ENCODE peak calls at places on chromosomes 6 and 20, in ten cellular contexts. A, U, L, V, H, O, D, E, G and K are unnamed samples.

GRCh38 chr20:24699321-24700165 is 230.1 kb downstream of the SYNDIG1 start:
- DNase-seq in H (no peak), E (no peak), L (peak; percentile 24), A (peak; percentile 5), V (no peak), O (no peak), G (peak; percentile 41), D (no peak), U (no peak), K (peak; percentile 66)

GRCh38 chr6:2197177-2197671 is 48.2 kb downstream of the GMDS start:
- DNase-seq in L (no peak), G (peak; percentile 78), U (peak; percentile 46), D (peak; percentile 16), E (no peak), A (no peak), O (no peak), V (peak; percentile 60), H (no peak), K (no peak)

GRCh38 chr6:93393554-93394074 is 25.7 kb downstream of the EPHA7 start:
- DNase-seq in O (no peak), U (no peak), G (no peak), E (no peak), H (no peak), L (no peak), A (no peak), V (no peak), D (no peak), K (no peak)

GRCh38 chr20:51563597-51564332 is 21.2 kb upstream of the NFATC2 start:
- DNase-seq in O (no peak), L (peak; percentile 88), D (peak; percentile 57), U (peak; percentile 56), G (peak; percentile 85), A (peak; percentile 84), H (peak; percentile 46), V (peak; percentile 54), E (no peak), K (peak; percentile 82)

GRCh38 chr20:8854566-8854965 is 214.3 kb upstream of the PLCB4 start:
- DNase-seq in V (no peak), E (no peak), D (no peak), G (peak; percentile 73), O (no peak), U (peak; percentile 25), L (peak; percentile 57), H (no peak), A (peak; percentile 56), K (no peak)

GRCh38 chr6:125597411-125598253 is 151.8 kb upstream of the HEY2 start:
- DNase-seq in E (no peak), U (peak; percentile 58), D (no peak), L (no peak), O (no peak), G (no peak), H (no peak), V (peak; percentile 80), A (no peak), K (no peak)

GRCh38 chr6:166866839-166867637 is 89.3 kb downstream of the RNASET2 start:
- DNase-seq in E (no peak), D (no peak), G (no peak), O (no peak), A (no peak), V (no peak), H (no peak), U (no peak), L (no peak), K (peak; percentile 66)

GRCh38 chr6:167109661-167110060 is 13.2 kb upstream of the CCR6 start:
- DNase-seq in D (no peak), O (no peak), G (no peak), E (no peak), U (no peak), V (no peak), L (no peak), H (peak; percentile 84), A (no peak), K (no peak)

GRCh38 chr6:100281471-100281878 is 183.2 kb downstream of the SIM1 start:
- DNase-seq in O (no peak), D (no peak), U (no peak), A (no peak), G (no peak), L (peak; percentile 85), E (no peak), V (no peak), H (no peak), K (no peak)

GRCh38 chr20:45945678-45946148 is 11.2 kb downstream of the PCIF1 start:
- DNase-seq in L (no peak), E (no peak), O (no peak), G (no peak), D (no peak), V (no peak), U (peak; percentile 22), H (no peak), A (no peak), K (peak; percentile 51)

GRCh38 chr6:30939473-30939872 is 1.3 kb upstream of the MUCL3 start:
- DNase-seq in D (no peak), L (no peak), U (no peak), E (no peak), O (no peak), V (no peak), G (no peak), H (no peak), A (no peak), K (no peak)

GRCh38 chr6:81937296-81937937 is 184.9 kb upstream of the TENT5A start:
- DNase-seq in O (no peak), L (no peak), G (no peak), U (peak; percentile 74), A (peak; percentile 42), V (peak; percentile 58), D (no peak), E (no peak), H (no peak), K (no peak)

GRCh38 chr20:6061544-6061943 is 7.7 kb upstream of the LRRN4 start:
- DNase-seq in D (no peak), O (no peak), G (no peak), E (no peak), H (no peak), V (no peak), U (no peak), L (peak; percentile 29), A (no peak), K (no peak)

GRCh38 chr20:2086980-2087377 is 14.6 kb upstream of the STK35 start:
- DNase-seq in E (no peak), D (no peak), L (no peak), A (no peak), H (no peak), V (no peak), U (no peak), G (no peak), O (no peak), K (no peak)

GRCh38 chr20:36182604-36183154 is 28.1 kb downstream of the EPB41L1 start:
- DNase-seq in H (no peak), L (no peak), A (no peak), E (no peak), G (no peak), U (no peak), D (no peak), V (no peak), O (no peak), K (peak; percentile 60)

GRCh38 chr20:19976595-19977372 is 40.4 kb upstream of the NAA20 start:
- DNase-seq in L (peak; percentile 81), V (peak; percentile 78), E (no peak), G (peak; percentile 90), O (no peak), A (peak; percentile 71), D (no peak), U (peak; percentile 94), H (no peak), K (peak; percentile 92)

GRCh38 chr6:3788408-3789017 is 37.0 kb upstream of the PXDC1 start:
- DNase-seq in U (peak; percentile 34), A (no peak), G (no peak), D (no peak), V (no peak), H (peak; percentile 94), O (no peak), L (no peak), E (no peak), K (no peak)

GRCh38 chr6:33779895-33780294 is 9.0 kb downstream of the LEMD2 start:
- DNase-seq in H (no peak), U (no peak), V (no peak), E (no peak), L (no peak), D (no peak), O (no peak), G (no peak), A (no peak), K (no peak)

GRCh38 chr20:14865169-14865568 is 527.8 kb upstream of the FLRT3 start:
- DNase-seq in V (peak; percentile 84), O (no peak), G (no peak), E (no peak), U (peak; percentile 88), H (no peak), L (no peak), A (no peak), D (no peak), K (no peak)

GRCh38 chr20:21053002-21053762 is 53.0 kb downstream of the LINC00237 start:
- DNase-seq in H (no peak), G (no peak), O (no peak), L (peak; percentile 71), E (no peak), A (no peak), U (no peak), V (peak; percentile 4), D (no peak), K (no peak)

GRCh38 chr6:158631678-158632537 is 12.6 kb downstream of the DYNLT1 start:
- DNase-seq in L (peak; percentile 37), H (no peak), O (no peak), U (peak; percentile 89), A (peak; percentile 84), V (peak; percentile 45), E (no peak), G (peak; percentile 90), D (peak; percentile 53), K (peak; percentile 91)

GRCh38 chr20:54793270-54793992 is 318.0 kb downstream of the DOK5 start:
- DNase-seq in D (no peak), V (no peak), O (no peak), U (no peak), G (no peak), A (no peak), L (no peak), H (no peak), E (no peak), K (no peak)